ENCODE peak calls at places on chromosomes 16 and 17, in ten cellular contexts. X is heart right ventricle, A is A549, H is aorta, E is psoas muscle, G is cardiac fibroblast, P is adrenal gland, U is SK-N-MC, D is AG10803, B is epithelial cell of esophagus. O is an unnamed sample.

GRCh38 chr16:366476-366875 is 3.9 kb downstream of the MRPL28 start:
- DNase-seq in X (no peak), A (no peak), H (no peak), E (no peak), G (no peak), P (no peak), U (no peak), D (no peak), B (no peak), O (no peak)

GRCh38 chr16:79037429-79038373 is 562.8 kb downstream of the MAF start:
- DNase-seq in X (no peak), A (no peak), H (no peak), E (no peak), G (no peak), P (no peak), U (no peak), D (no peak), B (no peak), O (no peak)

GRCh38 chr17:74271281-74271680 is 2.8 kb upstream of the DNAI2 start:
- DNase-seq in X (no peak), A (no peak), H (no peak), E (no peak), G (no peak), P (no peak), U (no peak), D (no peak), B (no peak), O (no peak)

GRCh38 chr16:6682142-6682811 is 650.4 kb upstream of the RBFOX1 start:
- DNase-seq in X (peak; percentile 13), A (peak; percentile 3), H (peak; percentile 51), E (no peak), G (no peak), P (peak; percentile 57), U (no peak), D (no peak), B (peak; percentile 3), O (no peak)

GRCh38 chr16:52545544-52546262 is 1.2 kb downstream of the TOX3 start:
- DNase-seq in X (peak; percentile 7), A (no peak), H (no peak), E (no peak), G (no peak), P (no peak), U (no peak), D (no peak), B (no peak), O (no peak)

GRCh38 chr16:49854227-49855203 is 1.4 kb downstream of the ZNF423 start:
- DNase-seq in X (peak; percentile 56), A (peak; percentile 31), H (no peak), E (peak; percentile 63), G (peak; percentile 42), P (peak; percentile 63), U (no peak), D (no peak), B (no peak), O (no peak)

GRCh38 chr17:16215002-16215272 is 397 bp downstream of the NCOR1 start:
- DNase-seq in X (no peak), A (peak; percentile 50), H (no peak), E (peak; percentile 55), G (peak; percentile 34), P (peak; percentile 65), U (no peak), D (peak; percentile 13), B (peak; percentile 48), O (peak; percentile 24)

GRCh38 chr17:59381716-59382570 is 50.5 kb downstream of the YPEL2 start:
- DNase-seq in X (peak; percentile 64), A (no peak), H (peak; percentile 76), E (peak; percentile 22), G (peak; percentile 48), P (no peak), U (no peak), D (peak; percentile 59), B (no peak), O (peak; percentile 47)

GRCh38 chr17:19897108-19897854 is 29.5 kb upstream of the ULK2 start:
- DNase-seq in X (peak; percentile 49), A (no peak), H (no peak), E (peak; percentile 39), G (peak; percentile 24), P (peak; percentile 67), U (no peak), D (no peak), B (peak; percentile 59), O (peak; percentile 41)

GRCh38 chr16:27704252-27704651 is 154.3 kb downstream of the KATNIP start:
- DNase-seq in X (no peak), A (no peak), H (no peak), E (no peak), G (no peak), P (no peak), U (no peak), D (no peak), B (no peak), O (no peak)

GRCh38 chr17:49343273-49343672 is 18.8 kb downstream of the ZNF652 start:
- DNase-seq in X (no peak), A (no peak), H (no peak), E (no peak), G (peak; percentile 42), P (no peak), U (no peak), D (peak; percentile 55), B (peak; percentile 8), O (no peak)

GRCh38 chr17:29155235-29155965 is 24.8 kb downstream of the MYO18A start:
- DNase-seq in X (no peak), A (peak; percentile 90), H (peak; percentile 79), E (no peak), G (peak; percentile 66), P (peak; percentile 76), U (no peak), D (peak; percentile 43), B (peak; percentile 88), O (no peak)

GRCh38 chr16:10827691-10828341 is 9.2 kb upstream of the TVP23A start:
- DNase-seq in X (peak; percentile 86), A (no peak), H (peak; percentile 90), E (peak; percentile 71), G (peak; percentile 97), P (peak; percentile 91), U (no peak), D (peak; percentile 91), B (peak; percentile 35), O (peak; percentile 79)

GRCh38 chr17:64254755-64255154 is 8.3 kb downstream of the TEX2 start:
- DNase-seq in X (no peak), A (no peak), H (no peak), E (peak; percentile 26), G (no peak), P (no peak), U (no peak), D (no peak), B (no peak), O (no peak)

GRCh38 chr17:82791532-82791931 is 39.7 kb downstream of the TBCD start:
- DNase-seq in X (no peak), A (no peak), H (no peak), E (no peak), G (peak; percentile 72), P (no peak), U (no peak), D (peak; percentile 36), B (peak; percentile 77), O (no peak)

GRCh38 chr16:11309895-11310633 is 28.9 kb upstream of the PRM1 start:
- DNase-seq in X (no peak), A (no peak), H (no peak), E (no peak), G (no peak), P (no peak), U (no peak), D (no peak), B (no peak), O (no peak)

GRCh38 chr17:14101976-14102375 is 32.7 kb downstream of the COX10 start:
- DNase-seq in X (no peak), A (no peak), H (no peak), E (no peak), G (no peak), P (peak; percentile 59), U (no peak), D (no peak), B (peak; percentile 20), O (no peak)

GRCh38 chr16:74770826-74771526 is 3.6 kb downstream of the FA2H start:
- DNase-seq in X (no peak), A (no peak), H (no peak), E (no peak), G (no peak), P (peak; percentile 29), U (no peak), D (no peak), B (no peak), O (no peak)
- H3K4me3 ChIP-seq in X (no peak overlapping the region), A (no peak overlapping the region), H (no peak overlapping the region), E (no peak overlapping the region), G (no peak overlapping the region), P (no peak overlapping the region), U (no peak overlapping the region), D (no peak overlapping the region), B (no peak overlapping the region), O (no peak overlapping the region)

GRCh38 chr16:81164481-81164880 is 68.3 kb upstream of the GCSH start:
- DNase-seq in X (no peak), A (no peak), H (no peak), E (no peak), G (no peak), P (no peak), U (no peak), D (no peak), B (no peak), O (no peak)

GRCh38 chr16:81164958-81165357 is 68.8 kb upstream of the GCSH start:
- DNase-seq in X (no peak), A (no peak), H (no peak), E (no peak), G (no peak), P (no peak), U (no peak), D (no peak), B (no peak), O (no peak)

GRCh38 chr16:81166417-81167300 is 70.5 kb upstream of the GCSH start:
- DNase-seq in X (no peak), A (no peak), H (no peak), E (no peak), G (no peak), P (no peak), U (no peak), D (no peak), B (no peak), O (no peak)

GRCh38 chr16:81165411-81166097 is 69.4 kb upstream of the GCSH start:
- DNase-seq in X (no peak), A (no peak), H (no peak), E (no peak), G (no peak), P (no peak), U (no peak), D (no peak), B (no peak), O (no peak)

GRCh38 chr16:81163671-81164070 is 67.5 kb upstream of the GCSH start:
- DNase-seq in X (no peak), A (no peak), H (no peak), E (no peak), G (peak; percentile 26), P (no peak), U (no peak), D (no peak), B (no peak), O (no peak)
- H3K4me3 ChIP-seq in X (no peak overlapping the region), A (no peak overlapping the region), H (no peak overlapping the region), E (no peak overlapping the region), G (no peak overlapping the region), P (no peak overlapping the region), U (no peak overlapping the region), D (no peak overlapping the region), B (no peak overlapping the region), O (no peak overlapping the region)

GRCh38 chr16:89565506-89566372 is 5.3 kb downstream of the RPL13 start:
- DNase-seq in X (peak; percentile 58), A (peak; percentile 50), H (no peak), E (peak; percentile 70), G (peak; percentile 46), P (peak; percentile 75), U (no peak), D (no peak), B (peak; percentile 62), O (no peak)
- H3K4me3 ChIP-seq in X (peak overlapping the region; percentile 36), A (peak overlapping the region; percentile 99), H (no peak overlapping the region), E (peak overlapping the region; percentile 43), G (no peak overlapping the region), P (no peak overlapping the region), U (peak overlapping the region; percentile 18), D (peak overlapping the region; percentile 27), B (peak overlapping the region; percentile 1), O (peak overlapping the region; percentile 20)

GRCh38 chr16:57591870-57592485 is 36.5 kb upstream of the ADGRG1 start:
- DNase-seq in X (no peak), A (no peak), H (no peak), E (no peak), G (no peak), P (no peak), U (no peak), D (no peak), B (no peak), O (no peak)
- H3K4me3 ChIP-seq in X (no peak overlapping the region), A (no peak overlapping the region), H (no peak overlapping the region), E (no peak overlapping the region), G (no peak overlapping the region), P (no peak overlapping the region), U (no peak overlapping the region), D (no peak overlapping the region), B (no peak overlapping the region), O (no peak overlapping the region)

O was measured in tibial nerve.